ENCODE peak calls at places on chromosome 2, in seven cellular contexts. One of them, this sample, is unnamed.

GRCh38 chr2:145199052-145199451 is 679.1 kb upstream of the ZEB2 start:
- DNase-seq in C1 segment of cervical spinal cord: no peak
- DNase-seq in naive thymus-derived CD8-positive, alpha-beta T cell: no peak
- DNase-seq in RCC 7860: peak
- DNase-seq in activated effector memory CD4-positive, alpha-beta T cell treated with Interleukin-2 at 50 U/mL for 16 hours: no peak
- DNase-seq in effector memory CD4-positive, alpha-beta T cell: no peak
- DNase-seq in GM03348: no peak
- DNase-seq in this sample: peak

GRCh38 chr2:263022-263738 is 652 bp downstream of the SH3YL1 start:
- DNase-seq in C1 segment of cervical spinal cord: no peak
- DNase-seq in naive thymus-derived CD8-positive, alpha-beta T cell: no peak
- DNase-seq in RCC 7860: no peak
- DNase-seq in activated effector memory CD4-positive, alpha-beta T cell treated with Interleukin-2 at 50 U/mL for 16 hours: no peak
- DNase-seq in effector memory CD4-positive, alpha-beta T cell: no peak
- DNase-seq in GM03348: no peak
- DNase-seq in this sample: no peak

GRCh38 chr2:241321911-241322310 is 6.2 kb downstream of the SEPTIN2 start:
- DNase-seq in C1 segment of cervical spinal cord: no peak
- DNase-seq in naive thymus-derived CD8-positive, alpha-beta T cell: no peak
- DNase-seq in RCC 7860: no peak
- DNase-seq in activated effector memory CD4-positive, alpha-beta T cell treated with Interleukin-2 at 50 U/mL for 16 hours: no peak
- DNase-seq in effector memory CD4-positive, alpha-beta T cell: no peak
- DNase-seq in GM03348: no peak
- DNase-seq in this sample: no peak

GRCh38 chr2:47029737-47030524 is 114.3 kb upstream of the MCFD2 start:
- DNase-seq in C1 segment of cervical spinal cord: no peak
- DNase-seq in naive thymus-derived CD8-positive, alpha-beta T cell: no peak
- DNase-seq in RCC 7860: peak
- DNase-seq in activated effector memory CD4-positive, alpha-beta T cell treated with Interleukin-2 at 50 U/mL for 16 hours: no peak
- DNase-seq in effector memory CD4-positive, alpha-beta T cell: no peak
- DNase-seq in GM03348: no peak
- DNase-seq in this sample: peak

GRCh38 chr2:139209586-139209985 is 429.4 kb upstream of the NXPH2 start:
- DNase-seq in C1 segment of cervical spinal cord: no peak
- DNase-seq in naive thymus-derived CD8-positive, alpha-beta T cell: no peak
- DNase-seq in RCC 7860: no peak
- DNase-seq in activated effector memory CD4-positive, alpha-beta T cell treated with Interleukin-2 at 50 U/mL for 16 hours: no peak
- DNase-seq in effector memory CD4-positive, alpha-beta T cell: no peak
- DNase-seq in GM03348: no peak
- DNase-seq in this sample: no peak

GRCh38 chr2:172311921-172312345 is 115.5 kb upstream of the ITGA6 start:
- DNase-seq in C1 segment of cervical spinal cord: no peak
- DNase-seq in naive thymus-derived CD8-positive, alpha-beta T cell: no peak
- DNase-seq in RCC 7860: no peak
- DNase-seq in activated effector memory CD4-positive, alpha-beta T cell treated with Interleukin-2 at 50 U/mL for 16 hours: no peak
- DNase-seq in effector memory CD4-positive, alpha-beta T cell: no peak
- DNase-seq in GM03348: no peak
- DNase-seq in this sample: no peak

GRCh38 chr2:9634121-9634520 is 3.3 kb upstream of the YWHAQ start:
- DNase-seq in C1 segment of cervical spinal cord: no peak
- DNase-seq in naive thymus-derived CD8-positive, alpha-beta T cell: no peak
- DNase-seq in RCC 7860: no peak
- DNase-seq in activated effector memory CD4-positive, alpha-beta T cell treated with Interleukin-2 at 50 U/mL for 16 hours: no peak
- DNase-seq in effector memory CD4-positive, alpha-beta T cell: no peak
- DNase-seq in GM03348: no peak
- DNase-seq in this sample: no peak

GRCh38 chr2:767440-767839 is 90.2 kb upstream of the TMEM18 start:
- DNase-seq in C1 segment of cervical spinal cord: no peak
- DNase-seq in naive thymus-derived CD8-positive, alpha-beta T cell: no peak
- DNase-seq in RCC 7860: no peak
- DNase-seq in activated effector memory CD4-positive, alpha-beta T cell treated with Interleukin-2 at 50 U/mL for 16 hours: no peak
- DNase-seq in effector memory CD4-positive, alpha-beta T cell: no peak
- DNase-seq in GM03348: no peak
- DNase-seq in this sample: no peak